ENCODE peak calls at places on chromosomes 12 and 14, in ten cellular contexts. Y is A549, G is NB4, O is spleen, I is prostate gland, K is IMR-90, Q is sigmoid colon, H is breast epithelium, M is endothelial cell of umbilical vein, A is uterus. Z is an unnamed sample.

GRCh38 chr12:67651380-67651695 is 2.8 kb downstream of the DYRK2 start:
- DNase-seq in Y (peak), G (peak), O (no peak), I (no peak), K (peak), Q (no peak), H (no peak), M (peak), A (no peak), Z (no peak)

GRCh38 chr12:29157486-29157946 is 8.4 kb downstream of the FAR2 start:
- DNase-seq in Y (no peak), G (no peak), O (no peak), I (no peak), K (peak), Q (no peak), H (no peak), M (peak), A (no peak), Z (no peak)

GRCh38 chr12:128675576-128675975 is 148.2 kb downstream of the SLC15A4 start:
- DNase-seq in Y (no peak), G (no peak), O (no peak), I (no peak), K (no peak), Q (no peak), H (no peak), M (no peak), A (no peak), Z (no peak)

GRCh38 chr12:46269429-46270241 is 792 bp upstream of the SLC38A1 start:
- DNase-seq in Y (peak), G (peak), O (no peak), I (no peak), K (no peak), Q (no peak), H (peak), M (no peak), A (no peak), Z (peak)

GRCh38 chr12:53299101-53299453 is 418 bp upstream of the MYG1 start:
- DNase-seq in Y (peak), G (peak), O (no peak), I (no peak), K (peak), Q (no peak), H (no peak), M (peak), A (no peak), Z (no peak)

GRCh38 chr12:2387051-2387834 is 334.5 kb downstream of the CACNA1C start:
- DNase-seq in Y (no peak), G (no peak), O (no peak), I (no peak), K (peak), Q (no peak), H (no peak), M (no peak), A (no peak), Z (no peak)

GRCh38 chr12:131840643-131841416 is 12.6 kb downstream of the MMP17 start:
- DNase-seq in Y (no peak), G (no peak), O (no peak), I (no peak), K (no peak), Q (no peak), H (no peak), M (no peak), A (no peak), Z (no peak)

GRCh38 chr14:22163051-22163450 is 426.0 kb downstream of the DAD1 start:
- DNase-seq in Y (no peak), G (peak), O (no peak), I (no peak), K (peak), Q (no peak), H (no peak), M (peak), A (no peak), Z (no peak)

GRCh38 chr12:69343885-69344612 is 4.1 kb upstream of the LYZ start:
- DNase-seq in Y (no peak), G (no peak), O (no peak), I (no peak), K (no peak), Q (no peak), H (no peak), M (no peak), A (no peak), Z (no peak)

GRCh38 chr12:12008931-12009611 is 61.7 kb upstream of the BCL2L14 start:
- DNase-seq in Y (no peak), G (peak), O (no peak), I (no peak), K (peak), Q (no peak), H (peak), M (no peak), A (no peak), Z (no peak)

GRCh38 chr14:92677087-92677668 is 71.2 kb downstream of the LGMN start:
- DNase-seq in Y (no peak), G (peak), O (peak), I (no peak), K (no peak), Q (peak), H (no peak), M (no peak), A (no peak), Z (no peak)

GRCh38 chr12:68587448-68587873 is 23.2 kb upstream of the RAP1B start:
- DNase-seq in Y (no peak), G (peak), O (no peak), I (no peak), K (no peak), Q (no peak), H (no peak), M (no peak), A (no peak), Z (no peak)

GRCh38 chr14:60643443-60644402 is 5.6 kb downstream of the SIX1 start:
- DNase-seq in Y (no peak), G (no peak), O (no peak), I (peak), K (peak), Q (no peak), H (no peak), M (no peak), A (no peak), Z (no peak)

GRCh38 chr12:63151061-63151897 is at the start of gene AVPR1A:
- DNase-seq in Y (peak), G (no peak), O (peak), I (no peak), K (no peak), Q (no peak), H (no peak), M (no peak), A (peak), Z (peak)

GRCh38 chr14:94936901-94937321 is 167.0 kb upstream of the GSC start:
- DNase-seq in Y (no peak), G (no peak), O (no peak), I (no peak), K (no peak), Q (peak), H (peak), M (no peak), A (peak), Z (peak)

GRCh38 chr12:108035372-108035771 is 93.7 kb upstream of the WSCD2 start:
- DNase-seq in Y (no peak), G (no peak), O (no peak), I (no peak), K (no peak), Q (no peak), H (no peak), M (no peak), A (no peak), Z (no peak)

GRCh38 chr12:103558879-103559278 is 28.2 kb upstream of the STAB2 start:
- DNase-seq in Y (no peak), G (no peak), O (no peak), I (no peak), K (no peak), Q (no peak), H (no peak), M (no peak), A (no peak), Z (no peak)

GRCh38 chr14:41506552-41506951 is 100.1 kb upstream of the LRFN5 start:
- DNase-seq in Y (no peak), G (no peak), O (no peak), I (no peak), K (no peak), Q (no peak), H (no peak), M (no peak), A (no peak), Z (no peak)

GRCh38 chr14:73463411-73463810 is 5.1 kb upstream of the NUMB start:
- DNase-seq in Y (no peak), G (peak), O (peak), I (no peak), K (peak), Q (peak), H (no peak), M (peak), A (no peak), Z (no peak)

GRCh38 chr12:13234045-13234641 is 37.6 kb downstream of the EMP1 start:
- DNase-seq in Y (peak), G (peak), O (no peak), I (peak), K (peak), Q (no peak), H (peak), M (peak), A (peak), Z (peak)

GRCh38 chr12:127455347-127456265 is 811.4 kb upstream of the TMEM132C start:
- DNase-seq in Y (no peak), G (no peak), O (no peak), I (no peak), K (no peak), Q (no peak), H (no peak), M (no peak), A (no peak), Z (peak)

GRCh38 chr14:100622234-100622633 is 35.0 kb upstream of the BEGAIN start:
- DNase-seq in Y (no peak), G (peak), O (peak), I (no peak), K (no peak), Q (peak), H (no peak), M (no peak), A (peak), Z (no peak)

GRCh38 chr12:96206957-96207356 is 12.8 kb downstream of the ELK3 start:
- DNase-seq in Y (no peak), G (no peak), O (no peak), I (no peak), K (no peak), Q (no peak), H (no peak), M (no peak), A (no peak), Z (no peak)

GRCh38 chr12:115103884-115104883 is 420.2 kb upstream of the TBX3 start:
- DNase-seq in Y (no peak), G (peak), O (no peak), I (no peak), K (peak), Q (no peak), H (no peak), M (no peak), A (no peak), Z (peak)

GRCh38 chr14:53740570-53740969 is 216.1 kb downstream of the BMP4 start:
- DNase-seq in Y (no peak), G (no peak), O (no peak), I (no peak), K (no peak), Q (no peak), H (no peak), M (no peak), A (no peak), Z (no peak)

GRCh38 chr12:113850309-113851056 is 115.6 kb downstream of the RBM19 start:
- DNase-seq in Y (no peak), G (no peak), O (no peak), I (no peak), K (peak), Q (no peak), H (no peak), M (no peak), A (peak), Z (peak)

GRCh38 chr12:97452230-97452629 is 10.4 kb upstream of the RMST start:
- DNase-seq in Y (no peak), G (no peak), O (no peak), I (no peak), K (no peak), Q (no peak), H (no peak), M (no peak), A (no peak), Z (no peak)

GRCh38 chr14:30482270-30482669 is 76.7 kb upstream of the G2E3 start:
- DNase-seq in Y (no peak), G (no peak), O (no peak), I (no peak), K (no peak), Q (no peak), H (no peak), M (no peak), A (no peak), Z (no peak)

GRCh38 chr14:93888995-93889394 is 38.1 kb upstream of the FAM181A start:
- DNase-seq in Y (no peak), G (no peak), O (no peak), I (no peak), K (no peak), Q (no peak), H (no peak), M (no peak), A (peak), Z (no peak)

GRCh38 chr12:96241484-96242256 is 47.5 kb downstream of the ELK3 start:
- DNase-seq in Y (no peak), G (no peak), O (peak), I (no peak), K (peak), Q (peak), H (no peak), M (peak), A (peak), Z (no peak)

GRCh38 chr14:74697543-74697942 is 15.3 kb downstream of the AREL1 start:
- DNase-seq in Y (no peak), G (no peak), O (no peak), I (no peak), K (peak), Q (no peak), H (no peak), M (no peak), A (no peak), Z (no peak)

GRCh38 chr12:3988519-3989217 is 115.5 kb upstream of the PARP11 start:
- DNase-seq in Y (no peak), G (peak), O (no peak), I (no peak), K (no peak), Q (no peak), H (no peak), M (no peak), A (no peak), Z (no peak)

GRCh38 chr14:102554835-102555819 is 37.3 kb upstream of the RCOR1 start:
- DNase-seq in Y (no peak), G (peak), O (peak), I (no peak), K (no peak), Q (no peak), H (no peak), M (peak), A (peak), Z (peak)
- TF ChIP-seq POLR2A in Y (no peak), G (no peak), O (no peak), I (peak), K (no peak), Q (no peak), H (no peak), M (no peak), A (no peak), Z (no peak)

GRCh38 chr12:50003595-50003994 is 21.7 kb downstream of the RACGAP1 start:
- DNase-seq in Y (no peak), G (no peak), O (no peak), I (no peak), K (peak), Q (no peak), H (no peak), M (peak), A (no peak), Z (no peak)

DNA sequence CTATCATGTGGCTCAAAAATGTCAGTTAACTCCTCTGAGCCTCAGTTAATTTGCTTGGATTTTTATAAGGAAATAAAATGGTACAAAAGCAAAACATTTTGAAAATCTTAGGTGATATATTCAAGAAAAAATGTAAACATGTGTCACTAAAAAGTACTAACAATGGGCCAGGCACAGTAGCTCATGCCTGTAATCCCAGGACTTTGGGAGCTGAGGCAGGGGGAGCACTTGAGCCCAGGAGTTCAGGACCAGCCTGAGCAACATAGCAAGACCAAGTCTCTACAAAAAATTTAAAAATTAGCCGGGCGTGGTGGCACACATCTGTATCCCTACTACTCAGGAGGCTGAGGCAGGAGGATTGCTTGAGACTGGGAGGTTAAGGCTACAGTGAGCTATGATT is 25.7 kb downstream of the AQP6 start:
- DNase-seq in Y (no peak), G (no peak), O (no peak), I (no peak), K (no peak), Q (no peak), H (no peak), M (no peak), A (no peak), Z (no peak)
- TF ChIP-seq CTCF in Y (no peak), G (no peak), O (no peak), I (no peak), K (no peak), Q (no peak), H (no peak), M (no peak), A (no peak), Z (no peak)

GRCh38 chr12:51405801-51406207 is 14.6 kb upstream of the GALNT6 start:
- DNase-seq in Y (no peak), G (no peak), O (no peak), I (no peak), K (no peak), Q (no peak), H (no peak), M (no peak), A (no peak), Z (no peak)
- TF ChIP-seq POLR2A in Y (no peak), G (no peak), O (no peak), I (no peak), K (no peak), Q (no peak), H (no peak), M (no peak), A (no peak), Z (no peak)

GRCh38 chr12:71846322-71846940 is 6.9 kb downstream of the TBC1D15 start:
- DNase-seq in Y (no peak), G (peak), O (no peak), I (no peak), K (peak), Q (no peak), H (no peak), M (peak), A (no peak), Z (no peak)
- TF ChIP-seq CTCF in Y (peak), G (peak), O (peak), I (no peak), K (peak), Q (peak), H (peak), M (peak), A (peak), Z (no peak)

DNA sequence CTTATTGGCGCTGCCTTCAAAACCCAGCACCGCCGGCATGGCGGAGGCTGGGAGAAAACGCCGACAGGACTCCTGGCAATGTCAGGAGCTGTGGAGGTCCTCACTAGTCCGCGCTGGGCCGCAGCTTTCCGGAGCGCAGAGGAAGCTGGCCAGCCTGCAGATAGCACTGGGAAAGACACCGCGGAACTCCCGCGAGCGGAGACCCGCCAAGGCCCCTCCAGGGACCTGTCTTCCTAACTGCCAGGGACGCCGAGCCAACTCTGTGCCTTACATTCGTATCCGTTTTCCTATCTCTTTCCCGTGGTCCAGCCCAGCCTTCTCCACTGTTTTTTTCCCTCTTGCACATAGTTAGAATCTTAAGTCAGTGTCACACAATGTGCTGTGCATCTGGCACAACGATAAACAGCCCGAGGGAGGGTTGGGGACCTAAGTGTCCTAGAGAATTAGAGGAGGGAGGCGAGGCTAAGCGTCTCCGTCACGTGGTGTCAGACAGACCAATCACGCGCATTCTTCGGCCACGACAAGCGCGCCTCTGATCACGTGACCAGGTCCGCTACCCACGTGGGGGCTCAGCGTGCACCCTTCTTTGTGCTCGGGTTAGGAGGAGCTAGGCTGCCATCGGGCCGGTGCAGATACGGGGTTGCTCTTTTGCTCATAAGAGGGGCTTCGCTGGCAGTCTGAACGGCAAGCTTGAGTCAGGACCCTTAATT is at the start of the genes APEX1 and OSGEP:
- DNase-seq in Y (peak), G (peak), O (peak), I (peak), K (peak), Q (peak), H (peak), M (peak), A (peak), Z (peak)
- TF ChIP-seq POLR2A in Y (peak), G (peak), O (peak), I (peak), K (peak), Q (peak), H (no peak), M (peak), A (peak), Z (peak)

GRCh38 chr12:123807670-123808069 is 45.6 kb downstream of the DNAH10 start:
- DNase-seq in Y (no peak), G (no peak), O (no peak), I (no peak), K (no peak), Q (no peak), H (no peak), M (no peak), A (no peak), Z (no peak)

GRCh38 chr12:123813349-123813748 is 51.2 kb downstream of the DNAH10 start:
- DNase-seq in Y (no peak), G (no peak), O (no peak), I (no peak), K (peak), Q (no peak), H (no peak), M (no peak), A (no peak), Z (no peak)

GRCh38 chr12:123805119-123805518 is 43.0 kb downstream of the DNAH10 start:
- DNase-seq in Y (no peak), G (no peak), O (no peak), I (no peak), K (no peak), Q (no peak), H (no peak), M (no peak), A (no peak), Z (no peak)

GRCh38 chr12:123807002-123807401 is 44.9 kb downstream of the DNAH10 start:
- DNase-seq in Y (no peak), G (no peak), O (no peak), I (no peak), K (no peak), Q (no peak), H (no peak), M (no peak), A (no peak), Z (no peak)

GRCh38 chr12:123808167-123808566 is 46.1 kb downstream of the DNAH10 start:
- DNase-seq in Y (peak), G (no peak), O (no peak), I (no peak), K (peak), Q (no peak), H (no peak), M (no peak), A (no peak), Z (no peak)
- TF ChIP-seq CTCF in Y (peak), G (peak), O (no peak), I (no peak), K (peak), Q (no peak), H (no peak), M (no peak), A (no peak), Z (no peak)

DNA sequence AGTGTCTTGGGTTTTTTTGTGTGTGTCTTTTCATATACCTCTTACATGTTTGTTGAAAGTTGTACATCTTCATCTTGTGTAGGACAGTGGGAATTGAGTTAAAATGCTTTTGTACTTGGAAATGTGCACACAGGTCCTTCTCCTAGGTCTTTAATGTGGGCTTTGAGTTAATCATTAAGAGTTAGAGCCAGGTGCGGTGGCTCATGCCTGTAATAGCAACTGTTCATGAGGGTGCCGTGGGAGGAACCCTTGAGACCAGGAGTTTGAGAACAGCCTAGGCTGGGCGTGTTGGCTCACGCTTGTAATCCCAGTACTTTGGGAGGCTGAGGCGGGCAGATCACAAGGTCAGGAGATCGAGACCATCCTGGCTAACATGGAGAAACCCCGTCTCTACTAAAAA is 13.9 kb downstream of the CLECL1 start:
- DNase-seq in Y (no peak), G (no peak), O (no peak), I (no peak), K (no peak), Q (no peak), H (no peak), M (no peak), A (no peak), Z (no peak)
- TF ChIP-seq POLR2A in Y (no peak), G (no peak), O (no peak), I (no peak), K (no peak), Q (no peak), H (no peak), M (no peak), A (no peak), Z (no peak)